ENCODE peak calls at places on chromosomes 12 and 14, in ten cellular contexts. K, G, S, Z, J, I, H, X, U and A are unnamed samples.

GRCh38 chr12:31570880-31571279 is 20.1 kb downstream of the DENND5B start:
- DNase-seq in G (no peak), I (no peak), Z (no peak), J (no peak), K (no peak), X (no peak), H (no peak), S (no peak), U (no peak), A (no peak)

GRCh38 chr14:74249433-74250375 is 10.5 kb downstream of the VSX2 start:
- DNase-seq in X (no peak), H (no peak), S (no peak), U (no peak), J (no peak), G (no peak), Z (no peak), I (no peak), K (no peak), A (no peak)

GRCh38 chr12:94326727-94327126 is 132.9 kb downstream of the CEP83 start:
- DNase-seq in K (peak; percentile 27), J (no peak), H (peak; percentile 64), U (no peak), S (no peak), Z (peak; percentile 0), I (no peak), G (no peak), X (no peak), A (no peak)

GRCh38 chr12:3041558-3042164 is 35.5 kb upstream of the TSPAN9 start:
- DNase-seq in I (no peak), H (peak; percentile 79), K (peak; percentile 78), Z (peak; percentile 36), G (peak; percentile 42), X (peak; percentile 42), U (peak; percentile 30), S (peak; percentile 41), J (peak; percentile 72), A (peak; percentile 62)

GRCh38 chr12:110917467-110917866 is 2.9 kb downstream of the MYL2 start:
- DNase-seq in I (no peak), G (no peak), J (no peak), X (no peak), H (peak; percentile 32), U (no peak), Z (no peak), S (no peak), K (no peak), A (no peak)

GRCh38 chr14:65849558-65849957 is 437.0 kb downstream of the FUT8 start:
- DNase-seq in J (no peak), U (no peak), Z (no peak), S (no peak), I (no peak), H (no peak), K (peak; percentile 57), X (no peak), G (no peak), A (no peak)

GRCh38 chr12:111605931-111606625 is 7.0 kb upstream of the ATXN2 start:
- DNase-seq in I (no peak), J (no peak), X (no peak), Z (no peak), G (no peak), K (no peak), U (no peak), S (no peak), H (no peak), A (no peak)

GRCh38 chr12:50928392-50928791 is 24.0 kb upstream of the HIGD1C start:
- DNase-seq in U (no peak), J (no peak), K (peak; percentile 30), G (no peak), I (no peak), S (no peak), X (no peak), H (no peak), Z (no peak), A (no peak)

GRCh38 chr12:122851820-122852219 is 16.6 kb downstream of the HIP1R start:
- DNase-seq in U (no peak), K (no peak), Z (no peak), H (peak; percentile 79), S (no peak), I (no peak), J (no peak), X (no peak), G (peak; percentile 85), A (no peak)

GRCh38 chr12:50022903-50023302 is 2.4 kb downstream of the RACGAP1 start:
- DNase-seq in K (no peak), H (no peak), Z (no peak), G (no peak), X (no peak), S (no peak), J (no peak), I (no peak), U (no peak), A (no peak)

GRCh38 chr12:40312982-40313576 is 88.3 kb downstream of the LRRK2 start:
- DNase-seq in S (no peak), H (peak; percentile 39), G (no peak), Z (peak; percentile 4), J (peak; percentile 3), K (peak; percentile 1), U (no peak), X (no peak), I (no peak), A (no peak)

GRCh38 chr14:63045234-63045611 is at the start of gene KCNH5:
- DNase-seq in U (peak; percentile 19), S (no peak), G (peak; percentile 6), H (no peak), X (no peak), J (no peak), I (no peak), K (no peak), Z (no peak), A (no peak)